ENCODE peak calls at places on chromosome 4, in ten cellular contexts. E is esophagus squamous epithelium; I is ELR; L is cardiac muscle cell; Q is M059J; M is hippocampal formation; F is G401; Y is AG10803; T is activated CD4-positive, alpha-beta T cell treated with anti-CD3 and anti-CD28 coated beads, Interleukin-2, amount 10 ng/mL, durations not matched to agents 7 days and 5 days; W is stimulated activated CD4-positive, alpha-beta T cell treated with anti-CD3 and anti-CD28 coated beads, Interleukin-4, amount 100 ng/mL, for 48 hours. X is an unnamed sample.

GRCh38 chr4:77665381-77666069 is 59.9 kb downstream of the CXCL13 start:
- DNase-seq in E (no peak), I (no peak), L (no peak), Q (no peak), M (no peak), F (no peak), Y (no peak), T (no peak), W (no peak), X (no peak)

GRCh38 chr4:40908702-40909362 is 159.1 kb downstream of the NSUN7 start:
- DNase-seq in E (no peak), I (peak; percentile 83), L (peak; percentile 69), Q (peak; percentile 86), M (peak; percentile 44), F (peak; percentile 69), Y (peak; percentile 74), T (peak; percentile 76), W (peak; percentile 78), X (peak; percentile 38)

GRCh38 chr4:137069473-137069872 is 462.8 kb downstream of the PCDH18 start:
- DNase-seq in E (no peak), I (no peak), L (no peak), Q (no peak), M (no peak), F (no peak), Y (peak; percentile 0), T (no peak), W (no peak), X (no peak)

GRCh38 chr4:38523524-38524448 is 140.2 kb upstream of the KLF3 start:
- DNase-seq in E (no peak), I (peak; percentile 2), L (no peak), Q (peak; percentile 4), M (no peak), F (no peak), Y (no peak), T (peak; percentile 47), W (peak; percentile 17), X (no peak)

GRCh38 chr4:112940364-112940763 is 109.1 kb upstream of the ANK2 start:
- DNase-seq in E (no peak), I (no peak), L (no peak), Q (no peak), M (no peak), F (no peak), Y (no peak), T (no peak), W (no peak), X (no peak)

GRCh38 chr4:120869511-120870278 is 52.8 kb downstream of the PRDM5 start:
- DNase-seq in E (no peak), I (no peak), L (no peak), Q (no peak), M (no peak), F (no peak), Y (peak; percentile 60), T (no peak), W (no peak), X (no peak)

GRCh38 chr4:180898305-180898704 is 1344.9 kb upstream of the TENM3 start:
- DNase-seq in E (no peak), I (no peak), L (no peak), Q (no peak), M (no peak), F (no peak), Y (no peak), T (no peak), W (no peak), X (no peak)

GRCh38 chr4:78616046-78616498 is 64.5 kb downstream of the ANXA3 start:
- DNase-seq in E (no peak), I (peak; percentile 63), L (no peak), Q (no peak), M (no peak), F (no peak), Y (peak; percentile 71), T (no peak), W (no peak), X (no peak)

GRCh38 chr4:73248821-73249220 is 9.8 kb downstream of the ANKRD17 start:
- DNase-seq in E (no peak), I (no peak), L (no peak), Q (no peak), M (no peak), F (no peak), Y (no peak), T (no peak), W (no peak), X (no peak)

GRCh38 chr4:73872331-73873108 is 3.3 kb downstream of the CXCL1 start:
- DNase-seq in E (no peak), I (peak; percentile 45), L (no peak), Q (no peak), M (no peak), F (no peak), Y (no peak), T (no peak), W (no peak), X (no peak)

GRCh38 chr4:9880411-9881197 is 99.2 kb downstream of the DRD5 start:
- DNase-seq in E (no peak), I (no peak), L (no peak), Q (no peak), M (no peak), F (no peak), Y (no peak), T (no peak), W (no peak), X (no peak)

GRCh38 chr4:52641853-52642563 is 17.1 kb downstream of the USP46 start:
- DNase-seq in E (no peak), I (peak; percentile 79), L (no peak), Q (peak; percentile 67), M (no peak), F (no peak), Y (no peak), T (no peak), W (no peak), X (no peak)

GRCh38 chr4:6343950-6344408 is 74.3 kb downstream of the WFS1 start:
- DNase-seq in E (no peak), I (peak; percentile 87), L (no peak), Q (peak; percentile 84), M (no peak), F (peak; percentile 35), Y (peak; percentile 36), T (no peak), W (no peak), X (no peak)

GRCh38 chr4:156781852-156782251 is 189.7 kb downstream of the PDGFC start:
- DNase-seq in E (no peak), I (peak; percentile 83), L (no peak), Q (peak; percentile 81), M (no peak), F (no peak), Y (peak; percentile 51), T (no peak), W (no peak), X (no peak)

GRCh38 chr4:65918217-65918616 is 247.9 kb upstream of the EPHA5 start:
- DNase-seq in E (no peak), I (no peak), L (peak; percentile 5), Q (peak; percentile 7), M (no peak), F (no peak), Y (no peak), T (no peak), W (no peak), X (no peak)

GRCh38 chr4:128315756-128316520 is 28.3 kb upstream of the PGRMC2 start:
- DNase-seq in E (no peak), I (peak; percentile 70), L (no peak), Q (peak; percentile 79), M (no peak), F (no peak), Y (no peak), T (no peak), W (no peak), X (no peak)

GRCh38 chr4:76208005-76208765 is 5.4 kb downstream of the SCARB2 start:
- DNase-seq in E (no peak), I (peak; percentile 92), L (no peak), Q (peak; percentile 21), M (peak; percentile 63), F (peak; percentile 16), Y (peak; percentile 88), T (no peak), W (no peak), X (no peak)

GRCh38 chr4:82629238-82630000 is 67.6 kb upstream of the TMEM150C start:
- DNase-seq in E (no peak), I (peak; percentile 29), L (no peak), Q (peak; percentile 56), M (no peak), F (no peak), Y (peak; percentile 19), T (no peak), W (no peak), X (no peak)

GRCh38 chr4:2745981-2746806 is 9.9 kb downstream of the TNIP2 start:
- DNase-seq in E (peak; percentile 55), I (peak; percentile 90), L (no peak), Q (peak; percentile 93), M (no peak), F (no peak), Y (peak; percentile 37), T (peak; percentile 80), W (peak; percentile 80), X (peak; percentile 79)

GRCh38 chr4:106048250-106048931 is 153.1 kb downstream of the NPNT start:
- DNase-seq in E (no peak), I (no peak), L (peak; percentile 6), Q (no peak), M (no peak), F (no peak), Y (peak; percentile 32), T (no peak), W (no peak), X (no peak)

GRCh38 chr4:71732706-71733105 is 51.2 kb downstream of the GC start:
- DNase-seq in E (no peak), I (peak; percentile 72), L (peak; percentile 60), Q (peak; percentile 31), M (no peak), F (no peak), Y (peak; percentile 36), T (no peak), W (no peak), X (no peak)

GRCh38 chr4:28267166-28267565 is 1406.5 kb downstream of the STIM2 start:
- DNase-seq in E (no peak), I (peak; percentile 34), L (no peak), Q (no peak), M (no peak), F (no peak), Y (no peak), T (no peak), W (no peak), X (no peak)

GRCh38 chr4:127844605-127845116 is 36.0 kb upstream of the PLK4 start:
- DNase-seq in E (no peak), I (no peak), L (no peak), Q (peak; percentile 4), M (no peak), F (no peak), Y (no peak), T (no peak), W (no peak), X (no peak)

GRCh38 chr4:39526810-39527295 is 386 bp downstream of the UGDH start:
- DNase-seq in E (no peak), I (no peak), L (no peak), Q (no peak), M (no peak), F (no peak), Y (no peak), T (no peak), W (peak; percentile 20), X (no peak)

GRCh38 chr4:38106301-38106700 is 146.1 kb downstream of the PTTG2 start:
- DNase-seq in E (no peak), I (no peak), L (no peak), Q (no peak), M (no peak), F (no peak), Y (peak; percentile 41), T (no peak), W (no peak), X (no peak)

GRCh38 chr4:3636628-3637320 is 104.6 kb upstream of the LRPAP1 start:
- DNase-seq in E (no peak), I (no peak), L (no peak), Q (no peak), M (no peak), F (no peak), Y (no peak), T (no peak), W (no peak), X (no peak)

GRCh38 chr4:175651701-175652100 is 160.4 kb downstream of the GPM6A start:
- DNase-seq in E (no peak), I (no peak), L (no peak), Q (no peak), M (no peak), F (peak; percentile 97), Y (no peak), T (no peak), W (no peak), X (no peak)

GRCh38 chr4:58761563-58761962 is 1651.4 kb upstream of the IGFBP7 start:
- DNase-seq in E (no peak), I (no peak), L (no peak), Q (no peak), M (no peak), F (no peak), Y (no peak), T (no peak), W (no peak), X (no peak)